ENCODE peak calls at places on chromosome 7, in five cellular contexts. D is astrocyte of the spinal cord, M is body of pancreas, K is lower lobe of right lung, G is psoas muscle. H is an unnamed sample.

GRCh38 chr7:44222776-44223261 is 22.0 kb downstream of the YKT6 start:
- DNase-seq in K (peak), D (no peak), G (peak), M (no peak), H (no peak)

GRCh38 chr7:54419209-54419608 is 123.0 kb upstream of the VSTM2A start:
- DNase-seq in G (no peak), D (no peak), M (no peak), K (peak), H (no peak)

GRCh38 chr7:128444242-128444641 is 11.4 kb upstream of the HILPDA start:
- DNase-seq in M (no peak), G (no peak), D (no peak), K (no peak), H (no peak)

GRCh38 chr7:124720195-124720594 is 45.4 kb downstream of the GPR37 start:
- DNase-seq in M (no peak), D (peak), G (no peak), K (no peak), H (no peak)

GRCh38 chr7:76202666-76203030 is 952 bp downstream of the SRRM3 start:
- DNase-seq in K (no peak), D (no peak), G (no peak), M (no peak), H (no peak)

GRCh38 chr7:98191668-98192431 is 19.4 kb upstream of the BHLHA15 start:
- DNase-seq in G (no peak), D (no peak), K (no peak), M (no peak), H (no peak)

GRCh38 chr7:17370901-17371550 is 72.6 kb downstream of the AHR start:
- DNase-seq in G (no peak), K (no peak), D (peak), M (no peak), H (no peak)

GRCh38 chr7:159049266-159050025 is 95.2 kb downstream of the VIPR2 start:
- DNase-seq in K (peak), M (no peak), D (no peak), G (no peak), H (no peak)

GRCh38 chr7:42650701-42651100 is 261.2 kb downstream of the C7orf25 start:
- DNase-seq in M (no peak), G (no peak), D (no peak), K (no peak), H (no peak)

GRCh38 chr7:6579446-6579845 is 2.2 kb downstream of the ZDHHC4 start:
- DNase-seq in K (no peak), G (no peak), M (no peak), D (no peak), H (no peak)

GRCh38 chr7:158454631-158455030 is 133.0 kb downstream of the PTPRN2 start:
- DNase-seq in M (no peak), K (no peak), G (no peak), D (no peak), H (no peak)

GRCh38 chr7:157604661-157605381 is 268.0 kb downstream of the DNAJB6 start:
- DNase-seq in D (no peak), M (no peak), K (no peak), G (no peak), H (no peak)

GRCh38 chr7:92313055-92313454 is 67.3 kb downstream of the ANKIB1 start:
- DNase-seq in D (no peak), K (no peak), G (no peak), M (no peak), H (no peak)

GRCh38 chr7:17206354-17206905 is 92.0 kb upstream of the AHR start:
- DNase-seq in M (no peak), K (no peak), G (no peak), D (no peak), H (no peak)

GRCh38 chr7:38317457-38318037 is 44.1 kb upstream of the TARP start:
- DNase-seq in K (no peak), M (no peak), D (no peak), G (no peak), H (no peak)

GRCh38 chr7:29434405-29434804 is 129.2 kb upstream of the PRR15 start:
- DNase-seq in D (no peak), M (no peak), G (no peak), K (no peak), H (no peak)

GRCh38 chr7:156437021-156437614 is 203.5 kb upstream of the RNF32 start:
- DNase-seq in M (no peak), G (no peak), K (no peak), D (no peak), H (no peak)

GRCh38 chr7:30285531-30286284 is 1.3 kb downstream of the ZNRF2 start:
- DNase-seq in M (peak), G (peak), K (peak), D (peak), H (peak)

GRCh38 chr7:2481195-2481594 is 5.0 kb upstream of the GRIFIN start:
- DNase-seq in G (no peak), K (no peak), M (no peak), D (no peak), H (no peak)

GRCh38 chr7:106021211-106022067 is 58.4 kb downstream of the CDHR3 start:
- DNase-seq in D (peak), G (no peak), K (no peak), M (no peak), H (peak)

GRCh38 chr7:97024209-97025129 is at the start of gene DLX5:
- DNase-seq in K (no peak), D (no peak), G (no peak), M (no peak), H (no peak)

GRCh38 chr7:11212080-11212711 is 238.5 kb downstream of the PHF14 start:
- DNase-seq in M (peak), K (no peak), D (peak), G (no peak), H (peak)

GRCh38 chr7:39746162-39746782 is 122.9 kb downstream of the RALA start:
- DNase-seq in G (peak), K (peak), D (peak), M (peak), H (peak)

GRCh38 chr7:150520145-150520544 is 5.5 kb downstream of the GIMAP7 start:
- DNase-seq in M (no peak), K (no peak), D (no peak), G (no peak), H (no peak)
- H3K4me3 ChIP-seq in M (no peak), K (peak), D (no peak), G (peak), H (no peak)

DNA sequence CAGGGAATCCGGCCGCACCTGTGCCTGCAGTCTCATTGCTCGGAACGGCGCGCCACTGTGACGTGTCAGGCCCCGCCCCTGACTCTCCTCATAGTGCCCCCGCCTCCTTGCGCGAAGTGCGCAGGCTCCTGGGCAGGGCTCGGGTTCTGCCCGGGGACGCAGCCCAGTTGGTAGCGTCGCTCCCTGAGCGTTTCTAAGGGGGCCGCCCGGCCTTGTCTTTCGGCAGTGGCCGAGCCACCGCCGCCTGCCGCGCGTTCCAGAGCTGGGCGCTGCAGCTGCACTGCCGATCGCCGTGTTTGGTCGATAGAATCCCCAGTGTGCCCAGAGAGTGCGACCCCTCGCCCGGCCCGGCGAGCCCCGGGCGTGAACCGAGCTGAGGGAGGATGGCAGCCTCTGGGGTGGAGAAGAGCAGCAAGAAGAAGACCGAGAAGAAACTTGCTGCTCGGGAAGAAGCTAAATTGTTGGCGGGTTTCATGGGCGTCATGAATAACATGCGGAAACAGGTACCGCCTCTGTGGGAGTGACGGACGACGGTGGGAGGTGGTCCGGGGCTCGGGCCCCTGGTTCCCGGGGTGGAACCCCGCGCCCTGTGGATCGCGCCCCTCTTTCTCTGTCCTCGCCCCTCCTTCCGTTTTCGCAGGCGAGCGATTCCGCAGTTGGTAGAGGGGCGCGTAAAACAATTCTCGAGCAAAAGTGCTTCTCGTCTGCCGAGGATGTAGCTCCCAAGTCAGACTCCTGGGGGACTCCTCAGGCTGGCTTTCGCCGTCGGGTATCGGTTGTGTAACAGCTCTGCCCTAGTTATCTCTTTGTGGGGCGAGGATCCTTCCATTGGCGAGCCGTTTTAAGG is at the start of gene KLHL7:
- DNase-seq in K (peak), G (peak), D (peak), M (peak), H (peak)
- TF ChIP-seq CTCF in K (peak), G (no peak), D (peak), M (no peak), H (peak)

GRCh38 chr7:34130558-34131285 is 225.4 kb downstream of the BMPER start:
- DNase-seq in D (no peak), K (no peak), M (no peak), G (no peak), H (no peak)
- H3K4me3 ChIP-seq in D (no peak), K (no peak), M (no peak), G (no peak), H (no peak)

DNA sequence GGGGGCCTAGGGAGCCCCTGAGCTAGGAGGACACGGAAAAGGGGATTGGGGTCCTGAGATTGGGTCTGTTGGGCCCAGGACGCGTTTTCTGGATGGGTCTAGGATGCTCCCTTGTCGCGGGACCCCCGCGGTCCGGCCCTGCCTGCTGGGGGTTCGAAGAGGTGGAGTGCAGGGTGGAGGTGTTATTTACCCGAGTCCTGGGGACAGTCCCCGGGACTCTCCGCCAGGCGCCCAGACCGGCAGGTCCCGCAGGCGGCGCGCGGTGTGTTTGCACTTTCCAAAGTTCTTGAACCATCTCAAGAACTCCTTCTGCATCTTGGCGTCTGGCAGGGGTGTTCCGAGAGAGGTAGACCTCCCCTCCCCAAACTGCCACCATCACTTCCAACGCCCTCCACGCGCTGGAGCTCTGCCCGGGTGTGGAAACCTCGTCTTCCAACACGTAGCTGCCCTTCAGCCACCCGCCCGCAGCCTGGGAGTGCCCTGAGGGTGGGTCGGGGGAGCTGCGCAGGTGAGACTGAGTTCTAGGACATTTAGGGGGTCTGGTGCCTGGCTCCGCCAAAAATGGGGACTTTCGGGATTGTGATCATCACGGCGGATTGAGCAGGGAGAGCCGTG is 569 bp downstream of the CAV1 start:
- DNase-seq in M (peak), D (no peak), K (peak), G (peak), H (peak)
- TF ChIP-seq CTCF in M (peak), D (no peak), K (no peak), G (no peak), H (no peak)

GRCh38 chr7:50272808-50273207 is 31.7 kb upstream of the IKZF1 start:
- DNase-seq in M (no peak), K (no peak), D (no peak), G (no peak), H (no peak)

GRCh38 chr7:50268990-50269389 is 35.5 kb upstream of the IKZF1 start:
- DNase-seq in K (no peak), M (no peak), D (no peak), G (no peak), H (no peak)

GRCh38 chr7:50268223-50268622 is 36.3 kb upstream of the IKZF1 start:
- DNase-seq in K (no peak), D (no peak), M (no peak), G (no peak), H (no peak)

GRCh38 chr7:50273301-50273700 is 31.2 kb upstream of the IKZF1 start:
- DNase-seq in G (no peak), M (no peak), D (no peak), K (no peak), H (no peak)

DNA sequence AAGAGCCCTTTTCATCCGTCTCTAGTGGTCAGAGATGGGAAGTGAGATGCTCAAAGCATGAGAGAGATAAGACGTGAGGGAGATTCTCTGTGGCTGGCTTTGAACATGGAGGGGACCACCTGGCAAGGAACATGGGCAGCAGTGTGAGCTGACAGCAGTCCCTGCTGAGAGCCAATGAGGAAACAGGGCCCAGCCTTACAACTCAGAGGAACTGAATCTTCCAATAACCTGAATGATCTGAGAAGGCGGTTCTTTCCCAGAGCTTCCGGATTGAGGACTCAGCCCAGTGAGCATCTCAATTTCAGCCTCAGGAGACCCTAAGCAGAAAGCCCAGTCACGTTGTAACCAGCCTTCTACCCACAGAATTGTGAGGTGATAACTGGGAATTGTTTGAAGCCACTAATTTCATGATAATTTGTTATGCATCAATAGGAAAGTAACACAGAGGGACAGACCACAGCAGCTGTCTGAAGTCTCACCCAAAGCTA is 33.9 kb upstream of the IKZF1 start:
- DNase-seq in K (no peak), M (no peak), G (no peak), D (no peak), H (no peak)
- H3K4me3 ChIP-seq in K (no peak), M (no peak), G (no peak), D (no peak), H (no peak)

GRCh38 chr7:65840446-65840845 is 32.4 kb upstream of the VKORC1L1 start:
- DNase-seq in D (no peak), K (no peak), M (no peak), G (no peak), H (peak)
- TF ChIP-seq CTCF in D (no peak), K (no peak), M (no peak), G (no peak), H (peak)

DNA sequence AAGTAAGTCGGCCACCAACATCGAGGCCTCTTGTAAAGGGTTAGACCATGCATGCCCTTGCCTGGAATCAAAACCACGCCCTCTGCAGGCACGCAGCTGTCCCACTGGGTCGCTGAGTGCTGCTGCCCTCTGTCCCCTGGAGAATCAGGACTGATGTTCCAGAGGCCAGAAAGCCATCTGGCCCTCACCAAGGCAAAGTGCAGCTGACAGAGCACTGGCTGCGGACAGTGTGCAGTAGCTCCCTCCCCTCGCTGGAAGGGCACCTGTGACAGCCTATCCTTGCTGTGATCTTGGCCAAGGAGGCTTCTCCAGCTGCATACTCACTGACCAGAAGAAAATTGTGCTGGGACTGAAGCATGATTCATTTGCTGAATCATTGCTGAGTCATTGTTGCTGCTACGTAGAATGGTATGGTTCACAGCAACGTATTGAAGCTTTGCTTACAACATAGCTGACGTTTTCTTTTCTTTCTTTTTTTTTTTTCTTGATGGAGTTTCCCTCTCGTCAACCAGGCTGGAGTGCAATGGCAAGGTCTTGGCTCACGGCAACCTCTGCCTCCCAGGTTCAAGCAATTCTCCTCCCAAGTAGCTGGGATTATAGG is 30.4 kb downstream of the DDC start:
- DNase-seq in M (no peak), G (no peak), D (peak), K (no peak), H (peak)
- H3K4me3 ChIP-seq in M (no peak), G (no peak), D (no peak), K (no peak), H (no peak)

GRCh38 chr7:32164341-32164996 is 94.3 kb upstream of the PDE1C start:
- DNase-seq in D (peak), G (no peak), K (no peak), M (peak), H (peak)
- TF ChIP-seq CTCF in D (peak), G (peak), K (peak), M (peak), H (peak)

H was measured in cardiac muscle cell.